ENCODE peak calls at places on chromosomes 12 and 14, in seven cellular contexts. One of them, this sample, is unnamed.

GRCh38 chr12:106954462-106955376 is 988 bp upstream of the TMEM263 start:
- DNase-seq in body of pancreas: peak
- DNase-seq in NCI-H1930: no peak
- DNase-seq in spleen: peak
- DNase-seq in nucleus accumbens: no peak
- DNase-seq in activated naive CD4-positive, alpha-beta T cell: no peak
- DNase-seq in stimulated activated naive B cell treated with anti-CD40 and anti-IgM and Interleukin-4, amounts not matched to agents 10 μg/mL and 1 μg/mL and 100 μg/mL, for 72 hours: peak
- DNase-seq in this sample: no peak

GRCh38 chr12:110252716-110253115 is 28.3 kb upstream of the ATP2A2 start:
- DNase-seq in stimulated activated naive B cell treated with anti-CD40 and anti-IgM and Interleukin-4, amounts not matched to agents 10 μg/mL and 1 μg/mL and 100 μg/mL, for 72 hours: no peak
- DNase-seq in NCI-H1930: no peak
- DNase-seq in nucleus accumbens: no peak
- DNase-seq in body of pancreas: no peak
- DNase-seq in activated naive CD4-positive, alpha-beta T cell: no peak
- DNase-seq in spleen: no peak
- DNase-seq in this sample: no peak

GRCh38 chr12:92075425-92075891 is 70.2 kb downstream of the BTG1 start:
- DNase-seq in activated naive CD4-positive, alpha-beta T cell: no peak
- DNase-seq in stimulated activated naive B cell treated with anti-CD40 and anti-IgM and Interleukin-4, amounts not matched to agents 10 μg/mL and 1 μg/mL and 100 μg/mL, for 72 hours: no peak
- DNase-seq in body of pancreas: no peak
- DNase-seq in spleen: no peak
- DNase-seq in NCI-H1930: no peak
- DNase-seq in nucleus accumbens: no peak
- DNase-seq in this sample: no peak

GRCh38 chr12:43099691-43100163 is 452.3 kb downstream of the ADAMTS20 start:
- DNase-seq in activated naive CD4-positive, alpha-beta T cell: no peak
- DNase-seq in nucleus accumbens: no peak
- DNase-seq in stimulated activated naive B cell treated with anti-CD40 and anti-IgM and Interleukin-4, amounts not matched to agents 10 μg/mL and 1 μg/mL and 100 μg/mL, for 72 hours: no peak
- DNase-seq in spleen: no peak
- DNase-seq in NCI-H1930: no peak
- DNase-seq in body of pancreas: no peak
- DNase-seq in this sample: no peak

GRCh38 chr14:70515796-70516195 is 19.0 kb downstream of the ADAM20 start:
- DNase-seq in nucleus accumbens: no peak
- DNase-seq in NCI-H1930: no peak
- DNase-seq in activated naive CD4-positive, alpha-beta T cell: no peak
- DNase-seq in spleen: no peak
- DNase-seq in body of pancreas: no peak
- DNase-seq in stimulated activated naive B cell treated with anti-CD40 and anti-IgM and Interleukin-4, amounts not matched to agents 10 μg/mL and 1 μg/mL and 100 μg/mL, for 72 hours: no peak
- DNase-seq in this sample: no peak

GRCh38 chr12:74598819-74599218 is 61.2 kb downstream of the ATXN7L3B start:
- DNase-seq in NCI-H1930: no peak
- DNase-seq in spleen: no peak
- DNase-seq in nucleus accumbens: no peak
- DNase-seq in body of pancreas: no peak
- DNase-seq in stimulated activated naive B cell treated with anti-CD40 and anti-IgM and Interleukin-4, amounts not matched to agents 10 μg/mL and 1 μg/mL and 100 μg/mL, for 72 hours: no peak
- DNase-seq in activated naive CD4-positive, alpha-beta T cell: no peak
- DNase-seq in this sample: no peak

GRCh38 chr12:94426049-94426448 is 33.6 kb downstream of the CEP83 start:
- DNase-seq in nucleus accumbens: no peak
- DNase-seq in stimulated activated naive B cell treated with anti-CD40 and anti-IgM and Interleukin-4, amounts not matched to agents 10 μg/mL and 1 μg/mL and 100 μg/mL, for 72 hours: no peak
- DNase-seq in NCI-H1930: no peak
- DNase-seq in body of pancreas: no peak
- DNase-seq in spleen: no peak
- DNase-seq in activated naive CD4-positive, alpha-beta T cell: no peak
- DNase-seq in this sample: no peak

GRCh38 chr14:63501429-63501828 is 41.7 kb downstream of the PPP2R5E start:
- DNase-seq in spleen: no peak
- DNase-seq in stimulated activated naive B cell treated with anti-CD40 and anti-IgM and Interleukin-4, amounts not matched to agents 10 μg/mL and 1 μg/mL and 100 μg/mL, for 72 hours: no peak
- DNase-seq in body of pancreas: no peak
- DNase-seq in NCI-H1930: no peak
- DNase-seq in activated naive CD4-positive, alpha-beta T cell: no peak
- DNase-seq in nucleus accumbens: no peak
- DNase-seq in this sample: no peak

GRCh38 chr14:91417134-91417982 is at the start of gene CCDC88C:
- DNase-seq in spleen: peak
- DNase-seq in nucleus accumbens: no peak
- DNase-seq in body of pancreas: peak
- DNase-seq in activated naive CD4-positive, alpha-beta T cell: peak
- DNase-seq in stimulated activated naive B cell treated with anti-CD40 and anti-IgM and Interleukin-4, amounts not matched to agents 10 μg/mL and 1 μg/mL and 100 μg/mL, for 72 hours: peak
- DNase-seq in NCI-H1930: peak
- DNase-seq in this sample: no peak

GRCh38 chr14:76250345-76250744 is 98.6 kb downstream of the GPATCH2L start:
- DNase-seq in body of pancreas: no peak
- DNase-seq in spleen: no peak
- DNase-seq in nucleus accumbens: no peak
- DNase-seq in activated naive CD4-positive, alpha-beta T cell: no peak
- DNase-seq in NCI-H1930: no peak
- DNase-seq in stimulated activated naive B cell treated with anti-CD40 and anti-IgM and Interleukin-4, amounts not matched to agents 10 μg/mL and 1 μg/mL and 100 μg/mL, for 72 hours: no peak
- DNase-seq in this sample: no peak

GRCh38 chr12:75444444-75445136 is 36.0 kb upstream of the GLIPR1 start:
- DNase-seq in activated naive CD4-positive, alpha-beta T cell: no peak
- DNase-seq in stimulated activated naive B cell treated with anti-CD40 and anti-IgM and Interleukin-4, amounts not matched to agents 10 μg/mL and 1 μg/mL and 100 μg/mL, for 72 hours: no peak
- DNase-seq in spleen: no peak
- DNase-seq in NCI-H1930: no peak
- DNase-seq in nucleus accumbens: no peak
- DNase-seq in body of pancreas: peak
- DNase-seq in this sample: no peak

GRCh38 chr12:87795555-87795954 is 233.6 kb downstream of the C12orf50 start:
- DNase-seq in stimulated activated naive B cell treated with anti-CD40 and anti-IgM and Interleukin-4, amounts not matched to agents 10 μg/mL and 1 μg/mL and 100 μg/mL, for 72 hours: no peak
- DNase-seq in nucleus accumbens: no peak
- DNase-seq in activated naive CD4-positive, alpha-beta T cell: no peak
- DNase-seq in spleen: no peak
- DNase-seq in NCI-H1930: no peak
- DNase-seq in body of pancreas: no peak
- DNase-seq in this sample: no peak

GRCh38 chr14:64807588-64807987 is 72.1 kb downstream of the SPTB start:
- DNase-seq in spleen: peak
- DNase-seq in NCI-H1930: no peak
- DNase-seq in body of pancreas: peak
- DNase-seq in activated naive CD4-positive, alpha-beta T cell: no peak
- DNase-seq in stimulated activated naive B cell treated with anti-CD40 and anti-IgM and Interleukin-4, amounts not matched to agents 10 μg/mL and 1 μg/mL and 100 μg/mL, for 72 hours: no peak
- DNase-seq in nucleus accumbens: no peak
- DNase-seq in this sample: no peak

GRCh38 chr12:130873106-130873795 is 1.4 kb downstream of the RAN start:
- DNase-seq in spleen: no peak
- DNase-seq in activated naive CD4-positive, alpha-beta T cell: no peak
- DNase-seq in stimulated activated naive B cell treated with anti-CD40 and anti-IgM and Interleukin-4, amounts not matched to agents 10 μg/mL and 1 μg/mL and 100 μg/mL, for 72 hours: no peak
- DNase-seq in NCI-H1930: no peak
- DNase-seq in body of pancreas: no peak
- DNase-seq in nucleus accumbens: no peak
- DNase-seq in this sample: no peak

GRCh38 chr12:121789800-121790748 is 3.4 kb downstream of the RHOF start:
- DNase-seq in spleen: peak
- DNase-seq in nucleus accumbens: no peak
- DNase-seq in stimulated activated naive B cell treated with anti-CD40 and anti-IgM and Interleukin-4, amounts not matched to agents 10 μg/mL and 1 μg/mL and 100 μg/mL, for 72 hours: peak
- DNase-seq in NCI-H1930: no peak
- DNase-seq in body of pancreas: peak
- DNase-seq in activated naive CD4-positive, alpha-beta T cell: peak
- DNase-seq in this sample: no peak

GRCh38 chr14:74140374-74140850 is 55.7 kb downstream of the LIN52 start:
- DNase-seq in stimulated activated naive B cell treated with anti-CD40 and anti-IgM and Interleukin-4, amounts not matched to agents 10 μg/mL and 1 μg/mL and 100 μg/mL, for 72 hours: peak
- DNase-seq in nucleus accumbens: no peak
- DNase-seq in spleen: peak
- DNase-seq in NCI-H1930: no peak
- DNase-seq in activated naive CD4-positive, alpha-beta T cell: no peak
- DNase-seq in body of pancreas: peak
- DNase-seq in this sample: no peak

GRCh38 chr14:33931439-33931838 is 19.4 kb downstream of the EGLN3 start:
- DNase-seq in body of pancreas: no peak
- DNase-seq in activated naive CD4-positive, alpha-beta T cell: no peak
- DNase-seq in nucleus accumbens: no peak
- DNase-seq in NCI-H1930: no peak
- DNase-seq in stimulated activated naive B cell treated with anti-CD40 and anti-IgM and Interleukin-4, amounts not matched to agents 10 μg/mL and 1 μg/mL and 100 μg/mL, for 72 hours: no peak
- DNase-seq in spleen: no peak
- DNase-seq in this sample: no peak